ENCODE peak calls at places on chromosomes 7 and 10, in ten cellular contexts. A, Z, M, V, G, O, X, I, F and N are unnamed samples.

GRCh38 chr10:84204122-84204521 is 9.8 kb downstream of the CDHR1 start:
- DNase-seq in F (peak; percentile 52), Z (no peak), V (no peak), I (no peak), O (no peak), M (no peak), A (no peak), G (no peak), X (no peak), N (no peak)

GRCh38 chr10:34420795-34421194 is 394.3 kb downstream of the PARD3 start:
- DNase-seq in M (no peak), Z (no peak), G (no peak), I (no peak), A (no peak), O (no peak), V (no peak), X (no peak), F (no peak), N (no peak)

GRCh38 chr7:94701555-94701973 is 45.6 kb upstream of the SGCE start:
- DNase-seq in M (no peak), Z (no peak), O (no peak), A (no peak), F (no peak), X (peak; percentile 97), V (no peak), I (peak; percentile 12), G (peak; percentile 69), N (no peak)

GRCh38 chr10:114932225-114932624 is 5.8 kb upstream of the TRUB1 start:
- DNase-seq in V (no peak), Z (no peak), X (no peak), G (no peak), I (no peak), M (no peak), F (no peak), A (no peak), O (no peak), N (no peak)

GRCh38 chr7:31883761-31884164 is 186.4 kb downstream of the PDE1C start:
- DNase-seq in V (no peak), X (no peak), A (no peak), F (no peak), G (no peak), Z (no peak), M (no peak), I (peak; percentile 20), O (no peak), N (no peak)

GRCh38 chr7:137846588-137847417 is at the start of gene DGKI:
- DNase-seq in F (peak; percentile 81), X (no peak), G (peak; percentile 22), Z (peak; percentile 39), I (no peak), A (no peak), M (no peak), O (no peak), V (no peak), N (no peak)

GRCh38 chr7:139252451-139252850 is 21.4 kb downstream of the UBN2 start:
- DNase-seq in Z (no peak), X (no peak), G (no peak), O (no peak), F (no peak), M (no peak), A (no peak), V (no peak), I (no peak), N (no peak)

GRCh38 chr10:132762267-132762666 is 23.7 kb downstream of the NKX6-2 start:
- DNase-seq in V (no peak), X (no peak), M (no peak), A (no peak), F (no peak), I (no peak), Z (no peak), O (no peak), G (no peak), N (no peak)

GRCh38 chr10:133109736-133110532 is 22.2 kb downstream of the ADGRA1 start:
- DNase-seq in M (no peak), V (no peak), Z (peak; percentile 53), X (no peak), A (no peak), F (no peak), O (no peak), G (no peak), I (no peak), N (no peak)

GRCh38 chr7:17301491-17302101 is 3.1 kb downstream of the AHR start:
- DNase-seq in Z (no peak), X (no peak), M (peak; percentile 25), F (no peak), I (no peak), G (no peak), O (peak; percentile 32), V (no peak), A (no peak), N (peak; percentile 63)

GRCh38 chr7:117227091-117227490 is 95.8 kb downstream of the WNT2 start:
- DNase-seq in V (no peak), G (no peak), A (no peak), X (no peak), M (no peak), O (no peak), F (no peak), I (no peak), Z (peak; percentile 47), N (no peak)

GRCh38 chr7:55056577-55057480 is 38.0 kb downstream of the EGFR start:
- DNase-seq in A (no peak), Z (no peak), M (no peak), F (no peak), V (no peak), O (no peak), I (no peak), G (no peak), X (no peak), N (no peak)

GRCh38 chr10:87767253-87767652 is 50.8 kb downstream of the ATAD1 start:
- DNase-seq in G (no peak), O (no peak), V (no peak), A (no peak), Z (no peak), X (no peak), F (no peak), M (no peak), I (no peak), N (no peak)

GRCh38 chr7:134710511-134710853 is 63.8 kb downstream of the BPGM start:
- DNase-seq in O (no peak), V (no peak), X (no peak), Z (no peak), I (no peak), A (no peak), F (no peak), M (no peak), G (no peak), N (no peak)

GRCh38 chr10:3889961-3890522 is 105.0 kb upstream of the KLF6 start:
- DNase-seq in V (no peak), A (no peak), Z (no peak), O (no peak), I (no peak), G (no peak), M (no peak), F (no peak), X (peak; percentile 47), N (no peak)

GRCh38 chr10:51301644-51302043 is 227.4 kb downstream of the PRKG1 start:
- DNase-seq in M (no peak), A (no peak), F (no peak), I (no peak), X (no peak), G (no peak), V (no peak), O (no peak), Z (no peak), N (no peak)

GRCh38 chr10:109633846-109634245 is 289.5 kb downstream of the XPNPEP1 start:
- DNase-seq in O (no peak), A (no peak), V (no peak), G (no peak), M (no peak), X (no peak), I (no peak), F (no peak), Z (no peak), N (no peak)

GRCh38 chr10:113002449-113002777 is 52.4 kb downstream of the TCF7L2 start:
- DNase-seq in Z (no peak), X (no peak), V (no peak), O (no peak), F (no peak), G (no peak), A (no peak), M (no peak), I (no peak), N (no peak)

GRCh38 chr10:79266092-79266491 is 81.2 kb upstream of the PPIF start:
- DNase-seq in O (no peak), X (no peak), M (no peak), Z (no peak), V (no peak), I (no peak), F (no peak), G (no peak), A (no peak), N (no peak)

GRCh38 chr10:123038782-123039631 is 30.2 kb downstream of the ACADSB start:
- DNase-seq in M (no peak), O (no peak), X (no peak), V (no peak), A (no peak), F (no peak), Z (no peak), I (no peak), G (no peak), N (no peak)

GRCh38 chr10:7606977-7607404 is 59.8 kb downstream of the ITIH5 start:
- DNase-seq in V (no peak), F (no peak), Z (peak; percentile 50), A (no peak), G (no peak), X (no peak), O (no peak), I (no peak), M (no peak), N (no peak)

GRCh38 chr7:138538996-138539644 is 79.1 kb downstream of the TRIM24 start:
- DNase-seq in I (no peak), F (no peak), V (no peak), A (no peak), X (no peak), O (no peak), G (no peak), Z (no peak), M (no peak), N (no peak)

GRCh38 chr10:45470098-45471012 is 96.3 kb downstream of the ALOX5 start:
- DNase-seq in X (peak; percentile 86), F (no peak), M (peak; percentile 4), O (peak; percentile 34), Z (no peak), V (no peak), I (no peak), A (no peak), G (peak; percentile 35), N (no peak)

GRCh38 chr10:87916515-87916914 is 53.1 kb downstream of the PTEN start:
- DNase-seq in F (no peak), I (no peak), M (no peak), A (no peak), O (no peak), Z (no peak), X (no peak), V (no peak), G (no peak), N (no peak)

GRCh38 chr7:43784030-43785001 is 25.8 kb downstream of the BLVRA start:
- DNase-seq in I (no peak), Z (no peak), M (no peak), V (no peak), G (no peak), F (peak; percentile 17), X (no peak), O (no peak), A (peak; percentile 82), N (peak; percentile 58)

GRCh38 chr10:125392140-125392539 is 231.8 kb upstream of the CTBP2 start:
- DNase-seq in Z (no peak), I (no peak), V (no peak), X (no peak), M (no peak), F (no peak), A (no peak), O (no peak), G (no peak), N (no peak)

GRCh38 chr10:101224060-101224909 is 5.0 kb downstream of the LBX1 start:
- DNase-seq in F (no peak), A (no peak), X (no peak), I (no peak), Z (no peak), M (no peak), G (no peak), O (no peak), V (no peak), N (no peak)

GRCh38 chr7:36391436-36392198 is 2.0 kb downstream of the ANLN start:
- DNase-seq in M (no peak), F (no peak), X (no peak), Z (no peak), G (no peak), O (no peak), A (peak; percentile 27), V (no peak), I (no peak), N (no peak)